ENCODE peak calls at places on chromosomes 7 and 10, in four cellular contexts. U is H1, S is GM12878, C is K562. X is an unnamed sample.

GRCh38 chr7:126843883-126844282 is 408.9 kb downstream of the GRM8 start:
- DNase-seq in U (no peak), C (no peak), S (no peak), X (no peak)

GRCh38 chr10:122515022-122515424 is 45.5 kb upstream of the DMBT1 start:
- DNase-seq in S (no peak), C (no peak), U (no peak), X (no peak)

GRCh38 chr7:139246494-139246893 is 15.5 kb downstream of the UBN2 start:
- DNase-seq in U (no peak), C (no peak), S (no peak), X (no peak)

GRCh38 chr7:44698046-44698580 is 50.5 kb upstream of the ZMIZ2 start:
- DNase-seq in S (no peak), C (no peak), U (no peak), X (no peak)

GRCh38 chr7:86932038-86932512 is 127.4 kb downstream of the ELAPOR2 start:
- DNase-seq in U (no peak), C (no peak), S (no peak), X (no peak)

GRCh38 chr10:21329995-21330627 is 195.4 kb downstream of the SKIDA1 start:
- DNase-seq in S (no peak), U (no peak), C (no peak), X (peak; percentile 67)

GRCh38 chr7:35975851-35976454 is 175.1 kb downstream of the SEPTIN7 start:
- DNase-seq in U (no peak), C (peak; percentile 38), S (peak; percentile 25), X (peak; percentile 79)

GRCh38 chr10:79984851-79985250 is 35.9 kb upstream of the SFTPD start:
- DNase-seq in S (no peak), C (no peak), U (no peak), X (peak; percentile 48)

GRCh38 chr7:27767374-27767773 is 27.4 kb downstream of the TAX1BP1 start:
- DNase-seq in U (no peak), C (no peak), S (no peak), X (no peak)

GRCh38 chr10:21388541-21389068 is 136.9 kb downstream of the SKIDA1 start:
- DNase-seq in U (no peak), S (no peak), C (no peak), X (no peak)

GRCh38 chr10:32189400-32190084 is 133.3 kb upstream of the KIF5B start:
- DNase-seq in S (no peak), C (peak; percentile 29), U (no peak), X (peak; percentile 18)

GRCh38 chr10:128152741-128153583 is 26.7 kb upstream of the MKI67 start:
- DNase-seq in S (no peak), U (no peak), C (no peak), X (no peak)

GRCh38 chr10:43135064-43135463 is 3.2 kb upstream of the CSGALNACT2 start:
- DNase-seq in S (no peak), C (no peak), U (no peak), X (no peak)

GRCh38 chr7:36264123-36264916 is 111.3 kb downstream of the EEPD1 start:
- DNase-seq in U (no peak), S (no peak), C (no peak), X (no peak)

GRCh38 chr7:43884209-43884608 is 14.9 kb upstream of the MRPS24 start:
- DNase-seq in S (no peak), U (no peak), C (no peak), X (no peak)

GRCh38 chr7:43391518-43391917 is 191.4 kb upstream of the STK17A start:
- DNase-seq in U (peak; percentile 38), C (no peak), S (no peak), X (no peak)

GRCh38 chr7:85095816-85096215 is 91.0 kb downstream of the SEMA3D start:
- DNase-seq in S (no peak), C (no peak), U (no peak), X (no peak)

GRCh38 chr7:118758582-118758981 is 534.1 kb downstream of the ANKRD7 start:
- DNase-seq in S (no peak), C (no peak), U (no peak), X (no peak)

GRCh38 chr10:131816941-131817700 is 83.7 kb upstream of the PPP2R2D start:
- DNase-seq in S (no peak), U (no peak), C (no peak), X (no peak)

GRCh38 chr7:55325371-55325792 is 39.8 kb upstream of the LANCL2 start:
- DNase-seq in C (no peak), U (no peak), S (no peak), X (no peak)

DNA sequence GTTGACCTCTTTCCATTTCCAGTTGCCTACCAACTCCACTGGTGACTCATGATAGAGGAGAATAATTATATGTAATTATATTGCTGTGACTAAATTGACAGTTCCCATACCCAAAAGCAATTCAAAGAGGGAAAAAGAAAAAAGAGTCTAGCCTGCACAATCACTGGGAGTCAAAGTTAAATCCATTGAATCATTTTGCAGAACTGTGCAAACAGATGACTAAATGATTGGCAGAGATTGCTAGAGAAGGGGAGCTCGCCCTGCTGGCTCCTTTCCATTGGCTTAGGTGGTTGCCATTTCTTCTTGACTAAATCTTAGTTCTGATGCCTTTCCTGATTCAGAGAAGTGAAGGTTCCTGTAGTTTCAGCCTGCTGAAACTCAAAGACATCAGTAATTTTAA is 1228.6 kb upstream of the SORCS1 start:
- DNase-seq in C (no peak), U (no peak), S (no peak), X (no peak)
- TF ChIP-seq EGR1 in C (no peak), U (no peak), S (no peak), X (no peak)

GRCh38 chr7:108134486-108134885 is 4.3 kb upstream of the LAMB4 start:
- DNase-seq in S (no peak), U (no peak), C (no peak), X (no peak)
- TF ChIP-seq SRF in S (no peak), U (no peak), C (no peak), X (no peak)

DNA sequence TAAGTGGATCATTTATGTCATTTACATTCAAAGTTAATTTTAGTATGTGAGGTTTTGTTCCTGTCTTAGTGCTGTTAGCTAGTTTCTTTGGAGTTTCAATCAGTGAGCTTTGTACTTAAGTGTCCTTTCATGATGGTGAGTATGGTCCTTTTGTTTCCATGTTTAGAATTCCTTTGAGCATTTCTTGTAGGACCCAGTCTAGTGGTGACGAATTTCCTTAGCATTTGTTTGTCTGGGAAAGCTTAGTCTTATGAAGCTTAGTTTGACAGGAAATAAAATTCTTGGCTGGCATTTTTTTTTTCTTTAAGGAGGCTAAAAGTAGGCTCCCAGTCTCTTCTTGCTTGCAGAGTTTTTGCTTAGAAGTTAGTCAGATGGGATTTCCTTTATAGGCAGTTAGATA is 209.1 kb upstream of the SEMA3C start:
- DNase-seq in C (no peak), S (no peak), U (no peak), X (no peak)
- TF ChIP-seq EGR1 in C (no peak), S (no peak), U (no peak), X (no peak)

GRCh38 chr10:125121003-125121402 is 39.4 kb downstream of the CTBP2 start:
- DNase-seq in S (no peak), C (no peak), U (no peak), X (peak; percentile 88)

GRCh38 chr10:125122566-125122965 is 37.8 kb downstream of the CTBP2 start:
- DNase-seq in S (no peak), C (no peak), U (no peak), X (no peak)

GRCh38 chr10:125117941-125118630 is 42.3 kb downstream of the CTBP2 start:
- DNase-seq in U (no peak), S (no peak), C (no peak), X (no peak)

GRCh38 chr10:125118701-125119100 is 41.7 kb downstream of the CTBP2 start:
- DNase-seq in C (no peak), U (no peak), S (no peak), X (no peak)

DNA sequence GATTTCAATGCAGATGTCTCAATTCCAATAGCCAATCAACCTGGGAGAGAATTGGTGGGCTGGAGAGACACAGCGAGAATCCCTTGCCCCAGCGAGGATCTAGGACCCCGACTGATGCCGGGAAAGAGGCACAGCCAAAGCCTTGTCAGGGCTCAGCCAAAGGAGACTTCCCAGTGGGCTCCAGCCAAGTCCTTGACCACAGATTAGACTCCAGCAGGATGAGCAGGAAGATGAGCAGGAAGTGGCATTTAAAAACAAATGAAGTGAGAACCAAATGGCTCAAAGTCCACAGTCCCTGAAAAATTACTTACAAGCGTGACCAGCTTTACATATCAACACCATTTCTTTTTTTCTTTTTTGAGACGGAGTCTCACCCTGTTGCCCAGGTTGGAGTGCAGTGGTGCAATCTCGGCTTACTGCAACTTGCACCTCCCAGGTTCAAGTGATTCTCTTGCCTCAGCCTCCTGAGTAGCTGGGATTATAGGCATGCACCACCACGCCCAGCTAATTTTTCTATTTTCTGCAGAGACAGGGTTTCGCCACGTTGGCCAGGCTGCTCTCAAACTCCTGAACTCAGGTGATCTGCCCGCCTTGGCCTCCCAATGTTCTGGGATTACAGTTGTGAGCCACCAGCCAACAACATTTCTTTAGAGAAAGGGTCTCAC is 40.2 kb downstream of the CTBP2 start:
- DNase-seq in C (no peak), S (no peak), U (no peak), X (no peak)
- TF ChIP-seq SRF in C (no peak), S (no peak), U (no peak), X (no peak)

DNA sequence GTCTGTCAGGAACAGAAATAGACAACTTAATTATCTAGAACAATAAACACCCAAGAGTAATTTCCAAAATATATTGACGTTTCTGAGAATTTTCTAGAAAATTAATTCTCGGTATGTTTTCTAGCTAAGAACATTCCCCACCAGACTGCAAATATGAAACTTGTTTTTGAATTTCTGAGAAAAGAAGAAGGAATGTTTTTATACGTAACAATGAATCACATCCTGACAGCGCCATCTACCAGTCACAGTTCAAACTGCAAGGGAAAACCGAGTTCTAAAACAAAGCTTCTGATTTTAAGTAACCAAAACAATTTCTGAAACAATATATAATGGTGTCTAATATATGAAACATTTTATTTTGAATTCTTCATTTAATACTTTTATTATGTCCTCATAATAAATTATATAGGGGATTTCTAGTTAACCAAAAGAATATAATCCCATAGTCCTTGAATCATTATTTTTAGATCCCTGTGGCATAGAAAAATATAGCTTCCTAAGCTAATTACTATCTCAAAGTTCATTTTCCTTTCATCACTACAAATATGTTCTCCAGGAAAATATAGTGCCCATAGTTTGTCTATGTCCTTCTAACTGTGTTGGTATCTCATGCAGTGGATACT is 34.5 kb upstream of the MEOX2 start:
- DNase-seq in S (no peak), U (peak; percentile 50), C (no peak), X (peak; percentile 41)
- TF ChIP-seq EGR1 in S (no peak), U (no peak), C (no peak), X (no peak)

X was measured in HCT116.